ENCODE peak calls at places on chromosomes 4 and X, in seven cellular contexts. One of them, this sample, is unnamed.

GRCh38 chr4:7902101-7902553 is 37.5 kb downstream of the AFAP1 start:
- DNase-seq in endothelial cell of umbilical vein: no peak
- DNase-seq in HepG2: no peak
- DNase-seq in suprapubic skin: no peak
- DNase-seq in AG04450: no peak
- DNase-seq in PC-9: no peak
- DNase-seq in tibial artery: no peak
- DNase-seq in this sample: no peak

GRCh38 chr4:174069848-174070330 is 213.6 kb downstream of the FBXO8 start:
- DNase-seq in endothelial cell of umbilical vein: peak; percentile 13
- DNase-seq in HepG2: no peak
- DNase-seq in suprapubic skin: no peak
- DNase-seq in AG04450: no peak
- DNase-seq in PC-9: no peak
- DNase-seq in tibial artery: no peak
- DNase-seq in this sample: no peak

GRCh38 chr4:160352637-160353036 is 1249.8 kb downstream of the RAPGEF2 start:
- DNase-seq in endothelial cell of umbilical vein: no peak
- DNase-seq in HepG2: no peak
- DNase-seq in suprapubic skin: no peak
- DNase-seq in AG04450: no peak
- DNase-seq in PC-9: no peak
- DNase-seq in tibial artery: no peak
- DNase-seq in this sample: no peak

GRCh38 chrX:69285401-69285871 is 120.2 kb upstream of the PJA1 start:
- DNase-seq in endothelial cell of umbilical vein: no peak
- DNase-seq in HepG2: no peak
- DNase-seq in suprapubic skin: no peak
- DNase-seq in AG04450: no peak
- DNase-seq in PC-9: no peak
- DNase-seq in tibial artery: no peak
- DNase-seq in this sample: peak; percentile 33

GRCh38 chr4:151389316-151389715 is 19.7 kb upstream of the FHIP1A start:
- DNase-seq in endothelial cell of umbilical vein: no peak
- DNase-seq in HepG2: no peak
- DNase-seq in suprapubic skin: no peak
- DNase-seq in AG04450: no peak
- DNase-seq in PC-9: no peak
- DNase-seq in tibial artery: no peak
- DNase-seq in this sample: peak; percentile 4

GRCh38 chr4:5019274-5019673 is at the start of gene CYTL1:
- DNase-seq in endothelial cell of umbilical vein: peak; percentile 12
- DNase-seq in HepG2: no peak
- DNase-seq in suprapubic skin: no peak
- DNase-seq in AG04450: no peak
- DNase-seq in PC-9: no peak
- DNase-seq in tibial artery: no peak
- DNase-seq in this sample: no peak

GRCh38 chr4:174826660-174827059 is 2.4 kb downstream of the GLRA3 start:
- DNase-seq in endothelial cell of umbilical vein: no peak
- DNase-seq in HepG2: no peak
- DNase-seq in suprapubic skin: no peak
- DNase-seq in AG04450: no peak
- DNase-seq in PC-9: no peak
- DNase-seq in tibial artery: no peak
- DNase-seq in this sample: no peak

GRCh38 chrX:134294548-134294947 is 57.6 kb downstream of the CCDC160 start:
- DNase-seq in endothelial cell of umbilical vein: peak; percentile 1
- DNase-seq in HepG2: no peak
- DNase-seq in suprapubic skin: no peak
- DNase-seq in AG04450: no peak
- DNase-seq in PC-9: no peak
- DNase-seq in tibial artery: no peak
- DNase-seq in this sample: peak; percentile 15

GRCh38 chr4:166014411-166014810 is 141.4 kb downstream of the TLL1 start:
- DNase-seq in endothelial cell of umbilical vein: no peak
- DNase-seq in HepG2: peak; percentile 12
- DNase-seq in suprapubic skin: no peak
- DNase-seq in AG04450: no peak
- DNase-seq in PC-9: peak; percentile 15
- DNase-seq in tibial artery: no peak
- DNase-seq in this sample: peak; percentile 98

GRCh38 chr4:826508-827208 is 729 bp upstream of the CPLX1 start:
- DNase-seq in endothelial cell of umbilical vein: no peak
- DNase-seq in HepG2: no peak
- DNase-seq in suprapubic skin: no peak
- DNase-seq in AG04450: no peak
- DNase-seq in PC-9: no peak
- DNase-seq in tibial artery: no peak
- DNase-seq in this sample: no peak

GRCh38 chr4:829291-829690 is 3.4 kb upstream of the CPLX1 start:
- DNase-seq in endothelial cell of umbilical vein: no peak
- DNase-seq in HepG2: no peak
- DNase-seq in suprapubic skin: peak; percentile 65
- DNase-seq in AG04450: no peak
- DNase-seq in PC-9: no peak
- DNase-seq in tibial artery: peak; percentile 53
- DNase-seq in this sample: no peak

GRCh38 chr4:827209-828081 is 1.5 kb upstream of the CPLX1 start:
- DNase-seq in endothelial cell of umbilical vein: no peak
- DNase-seq in HepG2: no peak
- DNase-seq in suprapubic skin: peak; percentile 59
- DNase-seq in AG04450: no peak
- DNase-seq in PC-9: no peak
- DNase-seq in tibial artery: peak; percentile 56
- DNase-seq in this sample: no peak

GRCh38 chr4:829761-830655 is 4.1 kb upstream of the CPLX1 start:
- DNase-seq in endothelial cell of umbilical vein: no peak
- DNase-seq in HepG2: no peak
- DNase-seq in suprapubic skin: peak; percentile 78
- DNase-seq in AG04450: no peak
- DNase-seq in PC-9: no peak
- DNase-seq in tibial artery: peak; percentile 61
- DNase-seq in this sample: no peak

DNA sequence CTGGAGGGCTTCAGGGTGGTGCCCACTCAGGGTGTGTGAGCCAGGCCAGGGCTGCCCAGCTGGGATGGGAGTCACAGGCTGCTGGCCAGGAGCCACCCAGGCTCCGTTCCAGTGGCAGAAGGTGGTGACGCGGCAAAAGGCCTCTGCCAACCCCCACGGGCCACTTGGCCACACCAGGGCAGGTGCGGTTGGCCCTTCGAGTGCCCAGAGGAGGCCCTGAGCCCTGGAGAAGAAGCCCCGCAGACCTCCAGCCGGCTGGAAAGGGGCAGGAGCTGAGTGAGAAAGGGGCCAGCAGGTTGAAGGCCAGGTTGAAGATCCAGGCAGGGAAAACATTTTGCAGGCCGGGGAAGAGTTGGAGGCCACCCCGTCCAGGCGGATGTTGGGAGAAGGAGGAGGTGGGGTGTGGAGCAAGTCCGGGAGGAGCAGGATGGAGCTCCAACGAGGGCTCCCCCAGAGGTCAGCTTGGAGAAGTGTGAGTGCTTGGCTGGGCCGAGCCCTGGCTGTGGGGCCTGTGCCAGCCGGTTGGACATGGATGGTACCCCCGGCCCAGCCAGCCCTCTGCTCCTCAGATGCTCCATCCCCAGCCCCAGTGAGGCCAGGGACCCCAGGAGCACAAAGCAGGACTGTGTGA is 2.8 kb upstream of the CPLX1 start:
- DNase-seq in endothelial cell of umbilical vein: no peak
- DNase-seq in HepG2: peak; percentile 49
- DNase-seq in suprapubic skin: peak; percentile 77
- DNase-seq in AG04450: no peak
- DNase-seq in PC-9: peak; percentile 21
- DNase-seq in tibial artery: peak; percentile 51
- DNase-seq in this sample: no peak
- TF ChIP-seq CTCF in endothelial cell of umbilical vein: peak; percentile 4
- TF ChIP-seq CTCF in HepG2: peak; percentile 35
- TF ChIP-seq CTCF in suprapubic skin: no peak
- TF ChIP-seq CTCF in AG04450: no peak
- TF ChIP-seq CTCF in PC-9: peak; percentile 36
- TF ChIP-seq CTCF in tibial artery: no peak
- TF ChIP-seq CTCF in this sample: peak; percentile 5

GRCh38 chrX:110989869-110990268 is 106.1 kb upstream of the PAK3 start:
- DNase-seq in endothelial cell of umbilical vein: no peak
- DNase-seq in HepG2: no peak
- DNase-seq in suprapubic skin: no peak
- DNase-seq in AG04450: no peak
- DNase-seq in PC-9: no peak
- DNase-seq in tibial artery: no peak
- DNase-seq in this sample: no peak
- H3K27me3 ChIP-seq in endothelial cell of umbilical vein: no peaks in the 10 kb centered on the region
- H3K27me3 ChIP-seq in HepG2: no peaks in the 10 kb centered on the region
- H3K27me3 ChIP-seq in suprapubic skin: no peaks in the 10 kb centered on the region
- H3K27me3 ChIP-seq in AG04450: no peaks in the 10 kb centered on the region
- H3K27me3 ChIP-seq in PC-9: no peaks in the 10 kb centered on the region
- H3K27me3 ChIP-seq in tibial artery: no peaks in the 10 kb centered on the region
- H3K27me3 ChIP-seq in this sample: no peaks in the 10 kb centered on the region

GRCh38 chrX:71910526-71911022 is at the start of gene NHSL2:
- DNase-seq in endothelial cell of umbilical vein: no peak
- DNase-seq in HepG2: no peak
- DNase-seq in suprapubic skin: no peak
- DNase-seq in AG04450: no peak
- DNase-seq in PC-9: no peak
- DNase-seq in tibial artery: peak; percentile 64
- DNase-seq in this sample: no peak

GRCh38 chrX:71908387-71908786 is 2.3 kb upstream of the NHSL2 start:
- DNase-seq in endothelial cell of umbilical vein: no peak
- DNase-seq in HepG2: no peak
- DNase-seq in suprapubic skin: no peak
- DNase-seq in AG04450: no peak
- DNase-seq in PC-9: no peak
- DNase-seq in tibial artery: no peak
- DNase-seq in this sample: no peak

GRCh38 chrX:71911023-71911730 is 532 bp downstream of the NHSL2 start:
- DNase-seq in endothelial cell of umbilical vein: no peak
- DNase-seq in HepG2: no peak
- DNase-seq in suprapubic skin: no peak
- DNase-seq in AG04450: no peak
- DNase-seq in PC-9: no peak
- DNase-seq in tibial artery: no peak
- DNase-seq in this sample: no peak

GRCh38 chrX:71911731-71912050 is 1.0 kb downstream of the NHSL2 start:
- DNase-seq in endothelial cell of umbilical vein: no peak
- DNase-seq in HepG2: no peak
- DNase-seq in suprapubic skin: no peak
- DNase-seq in AG04450: no peak
- DNase-seq in PC-9: no peak
- DNase-seq in tibial artery: no peak
- DNase-seq in this sample: no peak

GRCh38 chrX:71909956-71910355 is 689 bp upstream of the NHSL2 start:
- DNase-seq in endothelial cell of umbilical vein: no peak
- DNase-seq in HepG2: no peak
- DNase-seq in suprapubic skin: no peak
- DNase-seq in AG04450: no peak
- DNase-seq in PC-9: no peak
- DNase-seq in tibial artery: no peak
- DNase-seq in this sample: no peak
- H3K4me3 ChIP-seq in endothelial cell of umbilical vein: no peak overlapping the region
- H3K4me3 ChIP-seq in HepG2: no peak overlapping the region
- H3K4me3 ChIP-seq in suprapubic skin: peak overlapping the region; percentile 52
- H3K4me3 ChIP-seq in AG04450: peak overlapping the region; percentile 53
- H3K4me3 ChIP-seq in PC-9: no peak overlapping the region
- H3K4me3 ChIP-seq in tibial artery: peak overlapping the region; percentile 50
- H3K4me3 ChIP-seq in this sample: no peak overlapping the region

GRCh38 chr4:157221426-157221894 is 932 bp downstream of the GRIA2 start:
- DNase-seq in endothelial cell of umbilical vein: no peak
- DNase-seq in HepG2: no peak
- DNase-seq in suprapubic skin: no peak
- DNase-seq in AG04450: no peak
- DNase-seq in PC-9: no peak
- DNase-seq in tibial artery: no peak
- DNase-seq in this sample: no peak
- TF ChIP-seq CTCF in endothelial cell of umbilical vein: no peak
- TF ChIP-seq CTCF in HepG2: no peak
- TF ChIP-seq CTCF in suprapubic skin: no peak
- TF ChIP-seq CTCF in AG04450: no peak
- TF ChIP-seq CTCF in PC-9: no peak
- TF ChIP-seq CTCF in tibial artery: no peak
- TF ChIP-seq CTCF in this sample: no peak

GRCh38 chrX:110284159-110284558 is 33.7 kb downstream of the AMMECR1 start:
- DNase-seq in endothelial cell of umbilical vein: peak; percentile 37
- DNase-seq in HepG2: no peak
- DNase-seq in suprapubic skin: no peak
- DNase-seq in AG04450: peak; percentile 45
- DNase-seq in PC-9: no peak
- DNase-seq in tibial artery: no peak
- DNase-seq in this sample: peak; percentile 72

GRCh38 chrX:110281377-110281776 is 36.5 kb downstream of the AMMECR1 start:
- DNase-seq in endothelial cell of umbilical vein: no peak
- DNase-seq in HepG2: no peak
- DNase-seq in suprapubic skin: no peak
- DNase-seq in AG04450: no peak
- DNase-seq in PC-9: no peak
- DNase-seq in tibial artery: no peak
- DNase-seq in this sample: no peak

GRCh38 chrX:110282922-110283321 is 35.0 kb downstream of the AMMECR1 start:
- DNase-seq in endothelial cell of umbilical vein: peak; percentile 11
- DNase-seq in HepG2: no peak
- DNase-seq in suprapubic skin: no peak
- DNase-seq in AG04450: no peak
- DNase-seq in PC-9: no peak
- DNase-seq in tibial artery: no peak
- DNase-seq in this sample: no peak

GRCh38 chrX:110287605-110288004 is 30.3 kb downstream of the AMMECR1 start:
- DNase-seq in endothelial cell of umbilical vein: no peak
- DNase-seq in HepG2: no peak
- DNase-seq in suprapubic skin: no peak
- DNase-seq in AG04450: no peak
- DNase-seq in PC-9: no peak
- DNase-seq in tibial artery: no peak
- DNase-seq in this sample: no peak

DNA sequence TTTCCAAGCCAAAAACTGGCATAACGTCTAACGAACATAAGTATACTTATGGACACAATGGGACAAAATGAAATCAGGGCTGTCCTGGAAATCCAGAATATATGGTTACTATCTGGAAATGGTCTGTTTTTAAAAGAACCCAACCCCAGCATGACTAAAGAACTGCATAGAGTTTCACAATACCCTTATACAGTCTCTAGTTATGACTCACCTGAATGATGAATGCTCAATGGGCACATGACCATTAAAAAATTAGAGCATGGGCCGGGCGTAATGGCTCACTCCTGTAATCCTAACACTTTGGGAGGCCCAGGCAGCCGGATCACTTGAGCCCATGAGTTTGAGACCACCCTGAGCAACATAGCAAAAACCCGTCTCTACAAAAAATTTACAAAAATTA is 31.8 kb downstream of the AMMECR1 start:
- DNase-seq in endothelial cell of umbilical vein: no peak
- DNase-seq in HepG2: no peak
- DNase-seq in suprapubic skin: no peak
- DNase-seq in AG04450: peak; percentile 50
- DNase-seq in PC-9: peak; percentile 29
- DNase-seq in tibial artery: no peak
- DNase-seq in this sample: peak; percentile 85
- H3K27me3 ChIP-seq in endothelial cell of umbilical vein: no peaks in the 10 kb centered on the region
- H3K27me3 ChIP-seq in HepG2: no peaks in the 10 kb centered on the region
- H3K27me3 ChIP-seq in suprapubic skin: no peaks in the 10 kb centered on the region
- H3K27me3 ChIP-seq in AG04450: no peaks in the 10 kb centered on the region
- H3K27me3 ChIP-seq in PC-9: no peaks in the 10 kb centered on the region
- H3K27me3 ChIP-seq in tibial artery: no peaks in the 10 kb centered on the region
- H3K27me3 ChIP-seq in this sample: no peaks in the 10 kb centered on the region

This sample was measured in bronchial epithelial cell.